ENCODE peak calls at places on chromosomes 4 and X, in five cellular contexts. One of them, this sample, is unnamed.

GRCh38 chr4:148315049-148315448 is 127.2 kb downstream of the NR3C2 start:
- DNase-seq in IMR-90: peak
- DNase-seq in lower leg skin: no peak
- DNase-seq in uterus: no peak
- DNase-seq in A549: no peak
- DNase-seq in this sample: no peak

GRCh38 chr4:145709336-145709735 is 29.4 kb downstream of the C4orf51 start:
- DNase-seq in IMR-90: no peak
- DNase-seq in lower leg skin: no peak
- DNase-seq in uterus: no peak
- DNase-seq in A549: no peak
- DNase-seq in this sample: no peak

GRCh38 chrX:110691446-110691845 is 104.2 kb downstream of the CHRDL1 start:
- DNase-seq in IMR-90: no peak
- DNase-seq in lower leg skin: no peak
- DNase-seq in uterus: no peak
- DNase-seq in A549: no peak
- DNase-seq in this sample: no peak

GRCh38 chrX:127947450-127947849 is 104.8 kb downstream of the ACTRT1 start:
- DNase-seq in IMR-90: no peak
- DNase-seq in lower leg skin: no peak
- DNase-seq in uterus: no peak
- DNase-seq in A549: no peak
- DNase-seq in this sample: no peak

GRCh38 chr4:186832906-186833305 is 109.2 kb upstream of the FAT1 start:
- DNase-seq in IMR-90: no peak
- DNase-seq in lower leg skin: no peak
- DNase-seq in uterus: no peak
- DNase-seq in A549: no peak
- DNase-seq in this sample: no peak

GRCh38 chr4:1466034-1466960 is 60.1 kb upstream of the NKX1-1 start:
- DNase-seq in IMR-90: no peak
- DNase-seq in lower leg skin: peak
- DNase-seq in uterus: peak
- DNase-seq in A549: no peak
- DNase-seq in this sample: no peak

GRCh38 chrX:154325541-154325940 is 29.9 kb downstream of the TKTL1 start:
- DNase-seq in IMR-90: peak
- DNase-seq in lower leg skin: no peak
- DNase-seq in uterus: no peak
- DNase-seq in A549: no peak
- DNase-seq in this sample: no peak

GRCh38 chr4:69860007-69860406 is at the start of gene SULT1E1:
- DNase-seq in IMR-90: peak
- DNase-seq in lower leg skin: no peak
- DNase-seq in uterus: no peak
- DNase-seq in A549: no peak
- DNase-seq in this sample: no peak

GRCh38 chr4:183443609-183444148 is 757 bp upstream of the CDKN2AIP start:
- DNase-seq in IMR-90: peak
- DNase-seq in lower leg skin: peak
- DNase-seq in uterus: no peak
- DNase-seq in A549: no peak
- DNase-seq in this sample: peak

GRCh38 chrX:40307871-40308270 is 210.1 kb upstream of the BCOR start:
- DNase-seq in IMR-90: no peak
- DNase-seq in lower leg skin: no peak
- DNase-seq in uterus: no peak
- DNase-seq in A549: no peak
- DNase-seq in this sample: no peak

GRCh38 chr4:48557478-48557877 is 67.4 kb downstream of the ZAR1 start:
- DNase-seq in IMR-90: no peak
- DNase-seq in lower leg skin: no peak
- DNase-seq in uterus: no peak
- DNase-seq in A549: peak
- DNase-seq in this sample: no peak

GRCh38 chr4:77734928-77735327 is 84.2 kb downstream of the CNOT6L start:
- DNase-seq in IMR-90: peak
- DNase-seq in lower leg skin: no peak
- DNase-seq in uterus: no peak
- DNase-seq in A549: no peak
- DNase-seq in this sample: no peak

GRCh38 chr4:52574036-52574435 is 85.1 kb downstream of the USP46 start:
- DNase-seq in IMR-90: peak
- DNase-seq in lower leg skin: no peak
- DNase-seq in uterus: no peak
- DNase-seq in A549: no peak
- DNase-seq in this sample: no peak

GRCh38 chrX:43556207-43556606 is 99.9 kb upstream of the MAOA start:
- DNase-seq in IMR-90: no peak
- DNase-seq in lower leg skin: no peak
- DNase-seq in uterus: no peak
- DNase-seq in A549: no peak
- DNase-seq in this sample: no peak

GRCh38 chrX:80223922-80224579 is 196.2 kb upstream of the TENT5D start:
- DNase-seq in IMR-90: no peak
- DNase-seq in lower leg skin: no peak
- DNase-seq in uterus: no peak
- DNase-seq in A549: peak
- DNase-seq in this sample: no peak

GRCh38 chr4:105057370-105058096 is 89.1 kb upstream of the TET2 start:
- DNase-seq in IMR-90: no peak
- DNase-seq in lower leg skin: no peak
- DNase-seq in uterus: no peak
- DNase-seq in A549: no peak
- DNase-seq in this sample: no peak

GRCh38 chr4:25095756-25096552 is 64.3 kb downstream of the SEPSECS start:
- DNase-seq in IMR-90: no peak
- DNase-seq in lower leg skin: no peak
- DNase-seq in uterus: no peak
- DNase-seq in A549: no peak
- DNase-seq in this sample: no peak

GRCh38 chr4:129094347-129094746 is 1.0 kb upstream of the SCLT1 start:
- DNase-seq in IMR-90: no peak
- DNase-seq in lower leg skin: no peak
- DNase-seq in uterus: no peak
- DNase-seq in A549: no peak
- DNase-seq in this sample: no peak

GRCh38 chr4:129098578-129098977 is 2.6 kb downstream of the C4orf33 start:
- DNase-seq in IMR-90: no peak
- DNase-seq in lower leg skin: no peak
- DNase-seq in uterus: no peak
- DNase-seq in A549: no peak
- DNase-seq in this sample: no peak

GRCh38 chr4:129095811-129096454 is at the start of gene C4orf33:
- DNase-seq in IMR-90: peak
- DNase-seq in lower leg skin: peak
- DNase-seq in uterus: peak
- DNase-seq in A549: peak
- DNase-seq in this sample: peak

GRCh38 chr4:129092636-129093172 is 635 bp downstream of the SCLT1 start:
- DNase-seq in IMR-90: peak
- DNase-seq in lower leg skin: no peak
- DNase-seq in uterus: no peak
- DNase-seq in A549: no peak
- DNase-seq in this sample: no peak

DNA sequence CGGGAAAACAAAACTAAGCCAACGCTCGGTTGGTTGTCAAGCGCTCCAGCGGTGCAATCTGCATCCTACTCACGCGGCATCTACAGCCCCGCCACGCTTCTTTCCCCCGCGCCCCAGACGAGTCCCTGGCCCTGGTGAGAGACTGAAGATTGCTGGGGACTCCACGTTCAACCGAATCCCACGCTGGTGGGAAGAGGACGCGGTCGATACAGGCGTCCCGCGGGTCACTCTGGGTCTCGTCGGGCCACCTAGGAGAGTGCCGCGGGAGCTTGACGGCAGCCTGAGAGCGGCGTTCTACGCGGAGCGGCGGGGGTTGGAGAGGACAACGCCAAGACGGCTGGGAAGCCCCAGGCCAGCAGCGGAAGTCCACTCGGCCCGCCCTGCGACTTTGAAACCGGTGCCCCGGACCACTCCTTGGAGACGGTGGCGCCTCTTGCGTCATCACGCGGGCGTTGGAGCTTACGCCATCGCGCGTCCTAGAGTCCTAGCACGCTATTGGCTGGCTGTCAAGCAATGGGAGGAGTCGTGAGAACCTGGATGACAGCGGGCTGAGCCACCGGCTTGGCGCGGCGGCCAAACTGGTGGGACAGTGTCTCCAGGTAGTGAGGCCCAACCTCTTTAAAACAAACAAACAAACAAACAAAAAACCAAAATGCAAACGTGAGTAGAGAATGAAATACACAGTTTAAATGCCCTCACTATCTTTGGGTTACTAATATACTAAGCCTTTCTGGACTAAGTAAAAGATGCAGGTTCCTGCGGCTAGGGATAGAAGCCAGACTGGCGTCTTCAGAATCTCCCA is at the start of gene SCLT1:
- DNase-seq in IMR-90: peak
- DNase-seq in lower leg skin: peak
- DNase-seq in uterus: peak
- DNase-seq in A549: peak
- DNase-seq in this sample: peak
- TF ChIP-seq POLR2A in IMR-90: peak
- TF ChIP-seq POLR2A in lower leg skin: no peak
- TF ChIP-seq POLR2A in uterus: peak
- TF ChIP-seq POLR2A in A549: peak
- TF ChIP-seq POLR2A in this sample: peak

GRCh38 chrX:101097546-101098453 is at the start of gene CENPI:
- DNase-seq in IMR-90: peak
- DNase-seq in lower leg skin: peak
- DNase-seq in uterus: peak
- DNase-seq in A549: peak
- DNase-seq in this sample: peak
- TF ChIP-seq POLR2A in IMR-90: peak
- TF ChIP-seq POLR2A in lower leg skin: no peak
- TF ChIP-seq POLR2A in uterus: no peak
- TF ChIP-seq POLR2A in A549: peak
- TF ChIP-seq POLR2A in this sample: peak

GRCh38 chr4:37890501-37891220 is at the start of gene TBC1D1:
- DNase-seq in IMR-90: no peak
- DNase-seq in lower leg skin: peak
- DNase-seq in uterus: peak
- DNase-seq in A549: peak
- DNase-seq in this sample: no peak
- TF ChIP-seq POLR2A in IMR-90: no peak
- TF ChIP-seq POLR2A in lower leg skin: no peak
- TF ChIP-seq POLR2A in uterus: peak
- TF ChIP-seq POLR2A in A549: no peak
- TF ChIP-seq POLR2A in this sample: no peak

DNA sequence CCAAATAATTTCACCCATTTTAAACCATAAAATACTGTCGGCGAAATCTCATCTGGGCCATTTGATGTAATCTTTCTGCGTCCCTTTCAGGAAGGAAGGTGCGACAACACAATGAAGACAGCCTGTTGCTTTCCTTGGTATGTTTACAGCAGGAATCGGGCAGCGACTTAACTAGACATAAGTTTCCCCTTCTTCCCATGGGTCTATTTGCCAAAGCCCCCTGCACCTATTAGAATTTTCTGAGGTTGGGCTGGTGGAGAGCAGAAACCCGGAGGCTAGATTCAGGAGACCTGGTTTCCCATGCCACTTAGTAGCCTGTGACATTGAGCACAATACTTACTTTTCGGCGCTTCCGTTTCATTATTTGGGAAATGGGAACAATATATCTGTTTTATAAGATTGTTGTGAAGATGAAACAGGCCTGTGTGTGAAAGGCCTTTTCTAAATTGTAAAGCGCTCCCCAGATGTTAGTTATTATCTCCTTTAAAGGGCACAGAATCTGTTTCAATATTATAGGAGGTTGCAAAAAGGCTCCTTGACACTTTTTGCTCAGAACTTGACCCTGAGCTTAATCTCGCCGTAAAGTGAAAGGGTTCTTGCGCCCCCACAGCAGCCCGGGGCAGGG is 552 bp upstream of the AFF1 start:
- DNase-seq in IMR-90: no peak
- DNase-seq in lower leg skin: peak
- DNase-seq in uterus: no peak
- DNase-seq in A549: no peak
- DNase-seq in this sample: no peak
- TF ChIP-seq POLR2A in IMR-90: no peak
- TF ChIP-seq POLR2A in lower leg skin: no peak
- TF ChIP-seq POLR2A in uterus: no peak
- TF ChIP-seq POLR2A in A549: no peak
- TF ChIP-seq POLR2A in this sample: no peak

This sample was measured in tibial nerve.